ENCODE peak calls at places on chromosomes 6 and 20, in six cellular contexts. One of them, this sample, is unnamed.

GRCh38 chr20:41318271-41318649 is 729 bp upstream of the ZHX3 start:
- DNase-seq in neuronal stem cell: no peak
- DNase-seq in IMR-90: no peak
- DNase-seq in trophoblast cell: no peak
- DNase-seq in H1: no peak
- DNase-seq in mesenchymal stem cell: no peak
- DNase-seq in this sample: no peak

GRCh38 chr6:38571721-38572120 is 68.0 kb downstream of the BTBD9 start:
- DNase-seq in neuronal stem cell: no peak
- DNase-seq in IMR-90: no peak
- DNase-seq in trophoblast cell: no peak
- DNase-seq in H1: no peak
- DNase-seq in mesenchymal stem cell: no peak
- DNase-seq in this sample: no peak

GRCh38 chr6:170221753-170222400 is 69.0 kb downstream of the DLL1 start:
- DNase-seq in neuronal stem cell: no peak
- DNase-seq in IMR-90: no peak
- DNase-seq in trophoblast cell: no peak
- DNase-seq in H1: no peak
- DNase-seq in mesenchymal stem cell: no peak
- DNase-seq in this sample: peak

GRCh38 chr6:85404497-85405174 is 45.2 kb upstream of the NT5E start:
- DNase-seq in neuronal stem cell: no peak
- DNase-seq in IMR-90: peak
- DNase-seq in trophoblast cell: no peak
- DNase-seq in H1: no peak
- DNase-seq in mesenchymal stem cell: peak
- DNase-seq in this sample: no peak

GRCh38 chr6:130937942-130938604 is 110.9 kb downstream of the SMLR1 start:
- DNase-seq in neuronal stem cell: no peak
- DNase-seq in IMR-90: peak
- DNase-seq in trophoblast cell: no peak
- DNase-seq in H1: no peak
- DNase-seq in mesenchymal stem cell: no peak
- DNase-seq in this sample: no peak

GRCh38 chr6:12060780-12061619 is 48.9 kb downstream of the HIVEP1 start:
- DNase-seq in neuronal stem cell: peak
- DNase-seq in IMR-90: peak
- DNase-seq in trophoblast cell: peak
- DNase-seq in H1: peak
- DNase-seq in mesenchymal stem cell: peak
- DNase-seq in this sample: peak

GRCh38 chr6:31122803-31123706 is 2.8 kb upstream of the CDSN start:
- DNase-seq in neuronal stem cell: no peak
- DNase-seq in IMR-90: peak
- DNase-seq in trophoblast cell: peak
- DNase-seq in H1: no peak
- DNase-seq in mesenchymal stem cell: peak
- DNase-seq in this sample: no peak

GRCh38 chr6:38997128-38997761 is 51.3 kb upstream of the GLP1R start:
- DNase-seq in neuronal stem cell: peak
- DNase-seq in IMR-90: peak
- DNase-seq in trophoblast cell: no peak
- DNase-seq in H1: peak
- DNase-seq in mesenchymal stem cell: peak
- DNase-seq in this sample: peak

GRCh38 chr6:111173946-111174345 is 86.6 kb downstream of the SLC16A10 start:
- DNase-seq in neuronal stem cell: no peak
- DNase-seq in IMR-90: no peak
- DNase-seq in trophoblast cell: no peak
- DNase-seq in H1: no peak
- DNase-seq in mesenchymal stem cell: no peak
- DNase-seq in this sample: no peak

GRCh38 chr6:117399924-117400323 is 25.8 kb downstream of the ROS1 start:
- DNase-seq in neuronal stem cell: no peak
- DNase-seq in IMR-90: peak
- DNase-seq in trophoblast cell: no peak
- DNase-seq in H1: no peak
- DNase-seq in mesenchymal stem cell: peak
- DNase-seq in this sample: no peak

GRCh38 chr20:63518946-63519764 is 1.4 kb upstream of the PPDPF start:
- DNase-seq in neuronal stem cell: no peak
- DNase-seq in IMR-90: no peak
- DNase-seq in trophoblast cell: no peak
- DNase-seq in H1: no peak
- DNase-seq in mesenchymal stem cell: no peak
- DNase-seq in this sample: peak

GRCh38 chr6:170441316-170441715 is 111.8 kb downstream of the PSMB1 start:
- DNase-seq in neuronal stem cell: no peak
- DNase-seq in IMR-90: peak
- DNase-seq in trophoblast cell: no peak
- DNase-seq in H1: no peak
- DNase-seq in mesenchymal stem cell: peak
- DNase-seq in this sample: no peak

GRCh38 chr6:33958208-33958862 is 154.5 kb upstream of the MLN start:
- DNase-seq in neuronal stem cell: peak
- DNase-seq in IMR-90: no peak
- DNase-seq in trophoblast cell: no peak
- DNase-seq in H1: no peak
- DNase-seq in mesenchymal stem cell: no peak
- DNase-seq in this sample: peak

GRCh38 chr6:35613762-35614161 is 75.0 kb downstream of the FKBP5 start:
- DNase-seq in neuronal stem cell: no peak
- DNase-seq in IMR-90: no peak
- DNase-seq in trophoblast cell: no peak
- DNase-seq in H1: no peak
- DNase-seq in mesenchymal stem cell: no peak
- DNase-seq in this sample: no peak

GRCh38 chr6:149060985-149061760 is 256.3 kb upstream of the TAB2 start:
- DNase-seq in neuronal stem cell: no peak
- DNase-seq in IMR-90: peak
- DNase-seq in trophoblast cell: no peak
- DNase-seq in H1: no peak
- DNase-seq in mesenchymal stem cell: peak
- DNase-seq in this sample: no peak

GRCh38 chr6:10954590-10955010 is 67.7 kb downstream of the SYCP2L start:
- DNase-seq in neuronal stem cell: peak
- DNase-seq in IMR-90: peak
- DNase-seq in trophoblast cell: peak
- DNase-seq in H1: peak
- DNase-seq in mesenchymal stem cell: peak
- DNase-seq in this sample: peak

GRCh38 chr6:28107506-28107905 is 16.9 kb upstream of the ZSCAN16 start:
- DNase-seq in neuronal stem cell: no peak
- DNase-seq in IMR-90: no peak
- DNase-seq in trophoblast cell: no peak
- DNase-seq in H1: no peak
- DNase-seq in mesenchymal stem cell: no peak
- DNase-seq in this sample: no peak
- H3K14ac ChIP-seq in neuronal stem cell: no peak
- H3K14ac ChIP-seq in IMR-90: no peak
- H3K14ac ChIP-seq in trophoblast cell: no peak
- H3K14ac ChIP-seq in H1: no peak
- H3K14ac ChIP-seq in mesenchymal stem cell: no peak
- H3K14ac ChIP-seq in this sample: no peak

GRCh38 chr6:52283111-52283510 is 1.4 kb downstream of the MCM3 start:
- DNase-seq in neuronal stem cell: no peak
- DNase-seq in IMR-90: no peak
- DNase-seq in trophoblast cell: no peak
- DNase-seq in H1: no peak
- DNase-seq in mesenchymal stem cell: no peak
- DNase-seq in this sample: no peak
- H4K91ac ChIP-seq in neuronal stem cell: no peak
- H4K91ac ChIP-seq in IMR-90: no peak
- H4K91ac ChIP-seq in trophoblast cell: no peak
- H4K91ac ChIP-seq in H1: no peak
- H4K91ac ChIP-seq in mesenchymal stem cell: no peak
- H4K91ac ChIP-seq in this sample: no peak

GRCh38 chr6:114934079-114934478 is 591.3 kb upstream of the HS3ST5 start:
- DNase-seq in neuronal stem cell: no peak
- DNase-seq in IMR-90: no peak
- DNase-seq in trophoblast cell: no peak
- DNase-seq in H1: no peak
- DNase-seq in mesenchymal stem cell: no peak
- DNase-seq in this sample: no peak
- H3K18ac ChIP-seq in neuronal stem cell: peak
- H3K18ac ChIP-seq in IMR-90: no peak
- H3K18ac ChIP-seq in trophoblast cell: no peak
- H3K18ac ChIP-seq in H1: no peak
- H3K18ac ChIP-seq in mesenchymal stem cell: no peak
- H3K18ac ChIP-seq in this sample: no peak

GRCh38 chr6:93048381-93048780 is 371.0 kb downstream of the EPHA7 start:
- DNase-seq in neuronal stem cell: no peak
- DNase-seq in IMR-90: no peak
- DNase-seq in trophoblast cell: no peak
- DNase-seq in H1: no peak
- DNase-seq in mesenchymal stem cell: no peak
- DNase-seq in this sample: no peak
- H3K14ac ChIP-seq in neuronal stem cell: no peak
- H3K14ac ChIP-seq in IMR-90: no peak
- H3K14ac ChIP-seq in trophoblast cell: no peak
- H3K14ac ChIP-seq in H1: no peak
- H3K14ac ChIP-seq in mesenchymal stem cell: no peak
- H3K14ac ChIP-seq in this sample: no peak

DNA sequence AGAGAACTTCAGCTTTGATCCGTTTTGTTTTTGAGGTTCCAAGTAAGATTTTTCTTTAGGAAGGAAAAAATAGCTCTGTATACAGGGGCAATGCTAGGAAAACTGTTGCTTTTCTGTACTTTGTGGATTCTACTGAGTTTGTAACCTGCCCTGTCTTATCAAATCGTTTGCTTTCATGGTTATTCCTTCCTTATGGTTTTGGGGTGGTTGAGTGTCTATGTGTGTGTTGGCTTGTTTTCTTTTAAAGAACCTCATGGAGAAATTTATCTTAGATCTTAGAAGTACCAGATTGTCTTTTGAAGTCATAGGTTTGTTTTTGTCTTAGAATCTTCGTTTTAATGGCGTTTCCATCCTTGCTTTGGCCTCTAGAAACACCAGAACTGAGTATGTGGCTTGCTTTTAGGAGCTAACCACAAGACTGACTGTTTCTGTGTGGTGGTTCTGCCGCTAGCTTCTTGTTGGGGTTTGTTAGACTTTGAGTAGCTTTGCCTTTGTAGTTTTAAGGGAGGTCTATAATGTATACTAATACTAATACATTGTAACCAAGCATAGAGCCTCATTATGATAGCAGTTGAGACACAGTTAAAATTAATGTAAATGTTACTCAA is 86.8 kb downstream of the RPP40 start:
- DNase-seq in neuronal stem cell: no peak
- DNase-seq in IMR-90: no peak
- DNase-seq in trophoblast cell: no peak
- DNase-seq in H1: no peak
- DNase-seq in mesenchymal stem cell: no peak
- DNase-seq in this sample: no peak
- H4K91ac ChIP-seq in neuronal stem cell: no peak
- H4K91ac ChIP-seq in IMR-90: no peak
- H4K91ac ChIP-seq in trophoblast cell: no peak
- H4K91ac ChIP-seq in H1: no peak
- H4K91ac ChIP-seq in mesenchymal stem cell: no peak
- H4K91ac ChIP-seq in this sample: no peak

GRCh38 chr6:114783083-114783482 is 440.3 kb upstream of the HS3ST5 start:
- DNase-seq in neuronal stem cell: no peak
- DNase-seq in IMR-90: no peak
- DNase-seq in trophoblast cell: no peak
- DNase-seq in H1: no peak
- DNase-seq in mesenchymal stem cell: no peak
- DNase-seq in this sample: no peak
- H3K18ac ChIP-seq in neuronal stem cell: no peak
- H3K18ac ChIP-seq in IMR-90: no peak
- H3K18ac ChIP-seq in trophoblast cell: no peak
- H3K18ac ChIP-seq in H1: no peak
- H3K18ac ChIP-seq in mesenchymal stem cell: no peak
- H3K18ac ChIP-seq in this sample: no peak

DNA sequence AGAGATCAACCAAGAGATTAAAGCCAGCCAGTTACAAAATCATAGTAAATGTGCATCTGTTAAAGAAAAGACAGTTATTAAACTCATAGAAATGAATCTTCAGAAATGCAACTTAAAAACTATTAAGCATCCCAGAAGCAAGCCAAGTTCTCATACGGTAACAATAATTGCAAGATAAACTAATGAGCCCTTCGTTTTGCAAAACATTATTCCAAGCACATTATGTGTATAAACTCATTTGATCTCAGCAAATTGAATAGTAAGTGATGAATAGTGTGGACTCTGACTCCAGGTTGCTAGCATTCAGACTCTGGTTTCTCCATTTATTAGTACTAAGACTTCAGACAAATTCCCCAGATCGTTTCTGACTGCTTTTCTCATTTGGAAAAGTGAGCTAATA is 85.2 kb downstream of the SNAP25 start:
- DNase-seq in neuronal stem cell: no peak
- DNase-seq in IMR-90: no peak
- DNase-seq in trophoblast cell: no peak
- DNase-seq in H1: no peak
- DNase-seq in mesenchymal stem cell: no peak
- DNase-seq in this sample: no peak
- H3K14ac ChIP-seq in neuronal stem cell: no peak
- H3K14ac ChIP-seq in IMR-90: peak
- H3K14ac ChIP-seq in trophoblast cell: no peak
- H3K14ac ChIP-seq in H1: no peak
- H3K14ac ChIP-seq in mesenchymal stem cell: no peak
- H3K14ac ChIP-seq in this sample: no peak

GRCh38 chr20:3981132-3981452 is 34.3 kb downstream of the RNF24 start:
- DNase-seq in neuronal stem cell: no peak
- DNase-seq in IMR-90: no peak
- DNase-seq in trophoblast cell: no peak
- DNase-seq in H1: no peak
- DNase-seq in mesenchymal stem cell: no peak
- DNase-seq in this sample: no peak
- H4K91ac ChIP-seq in neuronal stem cell: no peak
- H4K91ac ChIP-seq in IMR-90: peak
- H4K91ac ChIP-seq in trophoblast cell: no peak
- H4K91ac ChIP-seq in H1: no peak
- H4K91ac ChIP-seq in mesenchymal stem cell: no peak
- H4K91ac ChIP-seq in this sample: no peak

DNA sequence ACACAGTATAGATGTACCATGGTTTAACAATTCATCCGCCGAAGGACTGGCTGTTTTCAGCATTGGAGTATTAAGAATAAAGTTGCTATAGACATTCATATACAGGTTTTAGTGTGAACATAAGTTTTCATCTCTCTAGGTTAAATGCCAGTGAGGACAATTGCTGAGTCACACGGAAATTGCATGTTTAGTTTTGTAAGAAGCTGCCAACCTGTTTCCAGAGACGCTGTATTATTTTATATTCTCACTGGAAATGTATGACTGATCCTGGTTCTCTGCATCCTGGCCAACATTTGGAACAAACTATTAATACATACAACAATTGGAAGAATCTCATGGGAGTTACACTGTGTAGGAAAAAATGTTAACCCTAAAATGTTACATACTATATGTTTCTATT is 16.7 kb upstream of the TGM6 start:
- DNase-seq in neuronal stem cell: no peak
- DNase-seq in IMR-90: no peak
- DNase-seq in trophoblast cell: no peak
- DNase-seq in H1: no peak
- DNase-seq in mesenchymal stem cell: no peak
- DNase-seq in this sample: no peak
- H3K18ac ChIP-seq in neuronal stem cell: no peak
- H3K18ac ChIP-seq in IMR-90: no peak
- H3K18ac ChIP-seq in trophoblast cell: no peak
- H3K18ac ChIP-seq in H1: no peak
- H3K18ac ChIP-seq in mesenchymal stem cell: no peak
- H3K18ac ChIP-seq in this sample: no peak

This sample was measured in H9.